ENCODE peak calls at places on chromosomes 6 and 20, in seven cellular contexts. One of them, this sample, is unnamed.

GRCh38 chr6:46893648-46894047 is 28.1 kb downstream of the ADGRF5 start:
- DNase-seq in sciatic nerve: no peak
- DNase-seq in amniotic stem cell: no peak
- DNase-seq in transverse colon: no peak
- DNase-seq in hippocampal formation: no peak
- DNase-seq in activated CD8-positive, alpha-beta memory T cell treated with anti-CD3 and anti-CD28 coated beads, Interleukin-2, amount 50 U/mL, for 4 hours: no peak
- DNase-seq in NCI-H345: no peak
- DNase-seq in this sample: peak; percentile 21

GRCh38 chr20:51460569-51461265 is 81.8 kb downstream of the NFATC2 start:
- DNase-seq in sciatic nerve: no peak
- DNase-seq in amniotic stem cell: no peak
- DNase-seq in transverse colon: no peak
- DNase-seq in hippocampal formation: no peak
- DNase-seq in activated CD8-positive, alpha-beta memory T cell treated with anti-CD3 and anti-CD28 coated beads, Interleukin-2, amount 50 U/mL, for 4 hours: no peak
- DNase-seq in NCI-H345: no peak
- DNase-seq in this sample: no peak

GRCh38 chr6:133646021-133646682 is 242.8 kb upstream of the TCF21 start:
- DNase-seq in sciatic nerve: no peak
- DNase-seq in amniotic stem cell: peak; percentile 49
- DNase-seq in transverse colon: no peak
- DNase-seq in hippocampal formation: no peak
- DNase-seq in activated CD8-positive, alpha-beta memory T cell treated with anti-CD3 and anti-CD28 coated beads, Interleukin-2, amount 50 U/mL, for 4 hours: no peak
- DNase-seq in NCI-H345: no peak
- DNase-seq in this sample: peak; percentile 91

GRCh38 chr6:11586574-11586973 is 49.0 kb downstream of the TMEM170B start:
- DNase-seq in sciatic nerve: no peak
- DNase-seq in amniotic stem cell: peak; percentile 52
- DNase-seq in transverse colon: no peak
- DNase-seq in hippocampal formation: no peak
- DNase-seq in activated CD8-positive, alpha-beta memory T cell treated with anti-CD3 and anti-CD28 coated beads, Interleukin-2, amount 50 U/mL, for 4 hours: no peak
- DNase-seq in NCI-H345: no peak
- DNase-seq in this sample: peak; percentile 97

GRCh38 chr20:1391640-1392442 is 1.0 kb downstream of the FKBP1A start:
- DNase-seq in sciatic nerve: no peak
- DNase-seq in amniotic stem cell: no peak
- DNase-seq in transverse colon: no peak
- DNase-seq in hippocampal formation: no peak
- DNase-seq in activated CD8-positive, alpha-beta memory T cell treated with anti-CD3 and anti-CD28 coated beads, Interleukin-2, amount 50 U/mL, for 4 hours: no peak
- DNase-seq in NCI-H345: no peak
- DNase-seq in this sample: peak; percentile 68

GRCh38 chr6:130885392-130886192 is 58.4 kb downstream of the SMLR1 start:
- DNase-seq in sciatic nerve: peak; percentile 75
- DNase-seq in amniotic stem cell: peak; percentile 21
- DNase-seq in transverse colon: peak; percentile 77
- DNase-seq in hippocampal formation: peak; percentile 74
- DNase-seq in activated CD8-positive, alpha-beta memory T cell treated with anti-CD3 and anti-CD28 coated beads, Interleukin-2, amount 50 U/mL, for 4 hours: peak; percentile 70
- DNase-seq in NCI-H345: peak; percentile 72
- DNase-seq in this sample: peak; percentile 76

GRCh38 chr6:15674690-15675386 is 12.0 kb upstream of the DTNBP1 start:
- DNase-seq in sciatic nerve: no peak
- DNase-seq in amniotic stem cell: no peak
- DNase-seq in transverse colon: no peak
- DNase-seq in hippocampal formation: no peak
- DNase-seq in activated CD8-positive, alpha-beta memory T cell treated with anti-CD3 and anti-CD28 coated beads, Interleukin-2, amount 50 U/mL, for 4 hours: no peak
- DNase-seq in NCI-H345: no peak
- DNase-seq in this sample: no peak

GRCh38 chr20:44748005-44748370 is 2.3 kb downstream of the KCNK15 start:
- DNase-seq in sciatic nerve: no peak
- DNase-seq in amniotic stem cell: no peak
- DNase-seq in transverse colon: no peak
- DNase-seq in hippocampal formation: no peak
- DNase-seq in activated CD8-positive, alpha-beta memory T cell treated with anti-CD3 and anti-CD28 coated beads, Interleukin-2, amount 50 U/mL, for 4 hours: no peak
- DNase-seq in NCI-H345: peak; percentile 52
- DNase-seq in this sample: no peak

GRCh38 chr6:105250523-105250922 is 70.7 kb upstream of the POPDC3 start:
- DNase-seq in sciatic nerve: no peak
- DNase-seq in amniotic stem cell: no peak
- DNase-seq in transverse colon: no peak
- DNase-seq in hippocampal formation: no peak
- DNase-seq in activated CD8-positive, alpha-beta memory T cell treated with anti-CD3 and anti-CD28 coated beads, Interleukin-2, amount 50 U/mL, for 4 hours: no peak
- DNase-seq in NCI-H345: no peak
- DNase-seq in this sample: no peak

GRCh38 chr6:150281767-150282166 is 87.0 kb upstream of the IYD start:
- DNase-seq in sciatic nerve: no peak
- DNase-seq in amniotic stem cell: no peak
- DNase-seq in transverse colon: no peak
- DNase-seq in hippocampal formation: no peak
- DNase-seq in activated CD8-positive, alpha-beta memory T cell treated with anti-CD3 and anti-CD28 coated beads, Interleukin-2, amount 50 U/mL, for 4 hours: no peak
- DNase-seq in NCI-H345: no peak
- DNase-seq in this sample: no peak

GRCh38 chr20:33311011-33311410 is 28.0 kb downstream of the BPIFB1 start:
- DNase-seq in sciatic nerve: no peak
- DNase-seq in amniotic stem cell: no peak
- DNase-seq in transverse colon: no peak
- DNase-seq in hippocampal formation: no peak
- DNase-seq in activated CD8-positive, alpha-beta memory T cell treated with anti-CD3 and anti-CD28 coated beads, Interleukin-2, amount 50 U/mL, for 4 hours: no peak
- DNase-seq in NCI-H345: no peak
- DNase-seq in this sample: no peak

GRCh38 chr6:16766043-16766521 is 4.8 kb upstream of the ATXN1 start:
- DNase-seq in sciatic nerve: no peak
- DNase-seq in amniotic stem cell: peak; percentile 70
- DNase-seq in transverse colon: no peak
- DNase-seq in hippocampal formation: no peak
- DNase-seq in activated CD8-positive, alpha-beta memory T cell treated with anti-CD3 and anti-CD28 coated beads, Interleukin-2, amount 50 U/mL, for 4 hours: no peak
- DNase-seq in NCI-H345: no peak
- DNase-seq in this sample: peak; percentile 99

GRCh38 chr6:26251354-26252081 is 113.5 kb upstream of the BTN3A2 start:
- DNase-seq in sciatic nerve: no peak
- DNase-seq in amniotic stem cell: peak; percentile 68
- DNase-seq in transverse colon: peak; percentile 82
- DNase-seq in hippocampal formation: peak; percentile 12
- DNase-seq in activated CD8-positive, alpha-beta memory T cell treated with anti-CD3 and anti-CD28 coated beads, Interleukin-2, amount 50 U/mL, for 4 hours: peak; percentile 31
- DNase-seq in NCI-H345: peak; percentile 93
- DNase-seq in this sample: peak; percentile 95

GRCh38 chr6:25415701-25416100 is 136.5 kb downstream of the CARMIL1 start:
- DNase-seq in sciatic nerve: no peak
- DNase-seq in amniotic stem cell: no peak
- DNase-seq in transverse colon: no peak
- DNase-seq in hippocampal formation: no peak
- DNase-seq in activated CD8-positive, alpha-beta memory T cell treated with anti-CD3 and anti-CD28 coated beads, Interleukin-2, amount 50 U/mL, for 4 hours: no peak
- DNase-seq in NCI-H345: no peak
- DNase-seq in this sample: no peak

GRCh38 chr6:29502181-29502580 is 14.4 kb upstream of the MAS1L start:
- DNase-seq in sciatic nerve: no peak
- DNase-seq in amniotic stem cell: no peak
- DNase-seq in transverse colon: no peak
- DNase-seq in hippocampal formation: no peak
- DNase-seq in activated CD8-positive, alpha-beta memory T cell treated with anti-CD3 and anti-CD28 coated beads, Interleukin-2, amount 50 U/mL, for 4 hours: no peak
- DNase-seq in NCI-H345: no peak
- DNase-seq in this sample: no peak

GRCh38 chr20:30815577-30816181 is 441.8 kb upstream of the DEFB115 start:
- DNase-seq in sciatic nerve: no peak
- DNase-seq in amniotic stem cell: no peak
- DNase-seq in transverse colon: no peak
- DNase-seq in hippocampal formation: no peak
- DNase-seq in activated CD8-positive, alpha-beta memory T cell treated with anti-CD3 and anti-CD28 coated beads, Interleukin-2, amount 50 U/mL, for 4 hours: no peak
- DNase-seq in NCI-H345: no peak
- DNase-seq in this sample: no peak

GRCh38 chr6:44060622-44061374 is 66.5 kb downstream of the MRPL14 start:
- DNase-seq in sciatic nerve: no peak
- DNase-seq in amniotic stem cell: no peak
- DNase-seq in transverse colon: no peak
- DNase-seq in hippocampal formation: no peak
- DNase-seq in activated CD8-positive, alpha-beta memory T cell treated with anti-CD3 and anti-CD28 coated beads, Interleukin-2, amount 50 U/mL, for 4 hours: no peak
- DNase-seq in NCI-H345: no peak
- DNase-seq in this sample: no peak

GRCh38 chr6:121951918-121952379 is 447.5 kb upstream of the HSF2 start:
- DNase-seq in sciatic nerve: no peak
- DNase-seq in amniotic stem cell: peak; percentile 70
- DNase-seq in transverse colon: no peak
- DNase-seq in hippocampal formation: no peak
- DNase-seq in activated CD8-positive, alpha-beta memory T cell treated with anti-CD3 and anti-CD28 coated beads, Interleukin-2, amount 50 U/mL, for 4 hours: no peak
- DNase-seq in NCI-H345: no peak
- DNase-seq in this sample: peak; percentile 81

GRCh38 chr20:48583801-48584200 is 244.0 kb downstream of the PREX1 start:
- DNase-seq in sciatic nerve: no peak
- DNase-seq in amniotic stem cell: no peak
- DNase-seq in transverse colon: no peak
- DNase-seq in hippocampal formation: no peak
- DNase-seq in activated CD8-positive, alpha-beta memory T cell treated with anti-CD3 and anti-CD28 coated beads, Interleukin-2, amount 50 U/mL, for 4 hours: no peak
- DNase-seq in NCI-H345: no peak
- DNase-seq in this sample: no peak

GRCh38 chr6:106098383-106099234 is 12.5 kb downstream of the PRDM1 start:
- DNase-seq in sciatic nerve: no peak
- DNase-seq in amniotic stem cell: no peak
- DNase-seq in transverse colon: peak; percentile 86
- DNase-seq in hippocampal formation: no peak
- DNase-seq in activated CD8-positive, alpha-beta memory T cell treated with anti-CD3 and anti-CD28 coated beads, Interleukin-2, amount 50 U/mL, for 4 hours: peak; percentile 60
- DNase-seq in NCI-H345: no peak
- DNase-seq in this sample: peak; percentile 82

GRCh38 chr6:37308084-37308817 is 45.5 kb upstream of the RNF8 start:
- DNase-seq in sciatic nerve: no peak
- DNase-seq in amniotic stem cell: no peak
- DNase-seq in transverse colon: no peak
- DNase-seq in hippocampal formation: no peak
- DNase-seq in activated CD8-positive, alpha-beta memory T cell treated with anti-CD3 and anti-CD28 coated beads, Interleukin-2, amount 50 U/mL, for 4 hours: no peak
- DNase-seq in NCI-H345: peak; percentile 78
- DNase-seq in this sample: peak; percentile 20

GRCh38 chr20:13130100-13130706 is 90.9 kb upstream of the ISM1 start:
- DNase-seq in sciatic nerve: no peak
- DNase-seq in amniotic stem cell: no peak
- DNase-seq in transverse colon: no peak
- DNase-seq in hippocampal formation: no peak
- DNase-seq in activated CD8-positive, alpha-beta memory T cell treated with anti-CD3 and anti-CD28 coated beads, Interleukin-2, amount 50 U/mL, for 4 hours: no peak
- DNase-seq in NCI-H345: no peak
- DNase-seq in this sample: no peak

GRCh38 chr20:52972190-52972937 is at the start of gene TSHZ2:
- DNase-seq in sciatic nerve: peak; percentile 60
- DNase-seq in amniotic stem cell: no peak
- DNase-seq in transverse colon: no peak
- DNase-seq in hippocampal formation: no peak
- DNase-seq in activated CD8-positive, alpha-beta memory T cell treated with anti-CD3 and anti-CD28 coated beads, Interleukin-2, amount 50 U/mL, for 4 hours: peak; percentile 19
- DNase-seq in NCI-H345: peak; percentile 77
- DNase-seq in this sample: no peak

GRCh38 chr6:31666337-31666960 is 569 bp downstream of the CSNK2B start:
- DNase-seq in sciatic nerve: no peak
- DNase-seq in amniotic stem cell: no peak
- DNase-seq in transverse colon: no peak
- DNase-seq in hippocampal formation: no peak
- DNase-seq in activated CD8-positive, alpha-beta memory T cell treated with anti-CD3 and anti-CD28 coated beads, Interleukin-2, amount 50 U/mL, for 4 hours: no peak
- DNase-seq in NCI-H345: no peak
- DNase-seq in this sample: peak; percentile 34

GRCh38 chr6:34986845-34987246 is 97.8 kb downstream of the ANKS1A start:
- DNase-seq in sciatic nerve: peak; percentile 83
- DNase-seq in amniotic stem cell: peak; percentile 56
- DNase-seq in transverse colon: peak; percentile 71
- DNase-seq in hippocampal formation: peak; percentile 67
- DNase-seq in activated CD8-positive, alpha-beta memory T cell treated with anti-CD3 and anti-CD28 coated beads, Interleukin-2, amount 50 U/mL, for 4 hours: peak; percentile 50
- DNase-seq in NCI-H345: peak; percentile 67
- DNase-seq in this sample: peak; percentile 81

GRCh38 chr20:48684501-48685041 is 143.2 kb downstream of the PREX1 start:
- DNase-seq in sciatic nerve: no peak
- DNase-seq in amniotic stem cell: no peak
- DNase-seq in transverse colon: peak; percentile 39
- DNase-seq in hippocampal formation: no peak
- DNase-seq in activated CD8-positive, alpha-beta memory T cell treated with anti-CD3 and anti-CD28 coated beads, Interleukin-2, amount 50 U/mL, for 4 hours: no peak
- DNase-seq in NCI-H345: no peak
- DNase-seq in this sample: peak; percentile 57

GRCh38 chr6:132818404-132819359 is 4.3 kb downstream of the RPS12 start:
- DNase-seq in sciatic nerve: no peak
- DNase-seq in amniotic stem cell: no peak
- DNase-seq in transverse colon: no peak
- DNase-seq in hippocampal formation: no peak
- DNase-seq in activated CD8-positive, alpha-beta memory T cell treated with anti-CD3 and anti-CD28 coated beads, Interleukin-2, amount 50 U/mL, for 4 hours: no peak
- DNase-seq in NCI-H345: no peak
- DNase-seq in this sample: peak; percentile 55

GRCh38 chr20:31595654-31596411 is 9.3 kb upstream of the ID1 start:
- DNase-seq in sciatic nerve: peak; percentile 85
- DNase-seq in amniotic stem cell: peak; percentile 56
- DNase-seq in transverse colon: peak; percentile 86
- DNase-seq in hippocampal formation: peak; percentile 21
- DNase-seq in activated CD8-positive, alpha-beta memory T cell treated with anti-CD3 and anti-CD28 coated beads, Interleukin-2, amount 50 U/mL, for 4 hours: no peak
- DNase-seq in NCI-H345: no peak
- DNase-seq in this sample: peak; percentile 98

GRCh38 chr6:31067881-31068737 is 44.3 kb downstream of the C6orf15 start:
- DNase-seq in sciatic nerve: no peak
- DNase-seq in amniotic stem cell: no peak
- DNase-seq in transverse colon: no peak
- DNase-seq in hippocampal formation: no peak
- DNase-seq in activated CD8-positive, alpha-beta memory T cell treated with anti-CD3 and anti-CD28 coated beads, Interleukin-2, amount 50 U/mL, for 4 hours: no peak
- DNase-seq in NCI-H345: no peak
- DNase-seq in this sample: no peak

GRCh38 chr6:81894286-81894685 is 141.8 kb upstream of the TENT5A start:
- DNase-seq in sciatic nerve: no peak
- DNase-seq in amniotic stem cell: no peak
- DNase-seq in transverse colon: no peak
- DNase-seq in hippocampal formation: no peak
- DNase-seq in activated CD8-positive, alpha-beta memory T cell treated with anti-CD3 and anti-CD28 coated beads, Interleukin-2, amount 50 U/mL, for 4 hours: no peak
- DNase-seq in NCI-H345: no peak
- DNase-seq in this sample: peak; percentile 56

GRCh38 chr6:15927531-15928230 is 201.2 kb upstream of the MYLIP start:
- DNase-seq in sciatic nerve: no peak
- DNase-seq in amniotic stem cell: no peak
- DNase-seq in transverse colon: no peak
- DNase-seq in hippocampal formation: no peak
- DNase-seq in activated CD8-positive, alpha-beta memory T cell treated with anti-CD3 and anti-CD28 coated beads, Interleukin-2, amount 50 U/mL, for 4 hours: no peak
- DNase-seq in NCI-H345: no peak
- DNase-seq in this sample: peak; percentile 21

GRCh38 chr20:19549896-19550295 is 208.2 kb upstream of the RIN2 start:
- DNase-seq in sciatic nerve: no peak
- DNase-seq in amniotic stem cell: no peak
- DNase-seq in transverse colon: no peak
- DNase-seq in hippocampal formation: no peak
- DNase-seq in activated CD8-positive, alpha-beta memory T cell treated with anti-CD3 and anti-CD28 coated beads, Interleukin-2, amount 50 U/mL, for 4 hours: no peak
- DNase-seq in NCI-H345: no peak
- DNase-seq in this sample: peak; percentile 25

GRCh38 chr20:49976542-49976941 is 6.2 kb upstream of the SNAI1 start:
- DNase-seq in sciatic nerve: no peak
- DNase-seq in amniotic stem cell: no peak
- DNase-seq in transverse colon: no peak
- DNase-seq in hippocampal formation: no peak
- DNase-seq in activated CD8-positive, alpha-beta memory T cell treated with anti-CD3 and anti-CD28 coated beads, Interleukin-2, amount 50 U/mL, for 4 hours: no peak
- DNase-seq in NCI-H345: no peak
- DNase-seq in this sample: peak; percentile 46

GRCh38 chr20:2757969-2758368 is 42.5 kb downstream of the CPXM1 start:
- DNase-seq in sciatic nerve: peak; percentile 14
- DNase-seq in amniotic stem cell: no peak
- DNase-seq in transverse colon: no peak
- DNase-seq in hippocampal formation: no peak
- DNase-seq in activated CD8-positive, alpha-beta memory T cell treated with anti-CD3 and anti-CD28 coated beads, Interleukin-2, amount 50 U/mL, for 4 hours: no peak
- DNase-seq in NCI-H345: no peak
- DNase-seq in this sample: no peak

GRCh38 chr6:113496157-113496556 is 361.0 kb upstream of the MARCKS start:
- DNase-seq in sciatic nerve: no peak
- DNase-seq in amniotic stem cell: no peak
- DNase-seq in transverse colon: no peak
- DNase-seq in hippocampal formation: no peak
- DNase-seq in activated CD8-positive, alpha-beta memory T cell treated with anti-CD3 and anti-CD28 coated beads, Interleukin-2, amount 50 U/mL, for 4 hours: no peak
- DNase-seq in NCI-H345: no peak
- DNase-seq in this sample: no peak

GRCh38 chr20:46568570-46569129 is 18.2 kb upstream of the OCSTAMP start:
- DNase-seq in sciatic nerve: peak; percentile 94
- DNase-seq in amniotic stem cell: no peak
- DNase-seq in transverse colon: peak; percentile 69
- DNase-seq in hippocampal formation: peak; percentile 92
- DNase-seq in activated CD8-positive, alpha-beta memory T cell treated with anti-CD3 and anti-CD28 coated beads, Interleukin-2, amount 50 U/mL, for 4 hours: no peak
- DNase-seq in NCI-H345: peak; percentile 97
- DNase-seq in this sample: peak; percentile 73

GRCh38 chr6:168877821-168878282 is 375.8 kb downstream of the THBS2 start:
- DNase-seq in sciatic nerve: no peak
- DNase-seq in amniotic stem cell: no peak
- DNase-seq in transverse colon: peak; percentile 70
- DNase-seq in hippocampal formation: no peak
- DNase-seq in activated CD8-positive, alpha-beta memory T cell treated with anti-CD3 and anti-CD28 coated beads, Interleukin-2, amount 50 U/mL, for 4 hours: no peak
- DNase-seq in NCI-H345: peak; percentile 87
- DNase-seq in this sample: peak; percentile 20

GRCh38 chr6:152094992-152095592 is 287.6 kb downstream of the ESR1 start:
- DNase-seq in sciatic nerve: peak; percentile 74
- DNase-seq in amniotic stem cell: peak; percentile 90
- DNase-seq in transverse colon: peak; percentile 53
- DNase-seq in hippocampal formation: no peak
- DNase-seq in activated CD8-positive, alpha-beta memory T cell treated with anti-CD3 and anti-CD28 coated beads, Interleukin-2, amount 50 U/mL, for 4 hours: no peak
- DNase-seq in NCI-H345: no peak
- DNase-seq in this sample: peak; percentile 100

This sample was measured in EH.